ENCODE peak calls at places on chromosomes 2 and 18, in eight cellular contexts. I is COLO829; U is bronchial epithelial cell; T is epithelial cell of esophagus; D is CD8-positive, alpha-beta memory T cell; Q is neural crest cell; R is lower lobe of right lung; X is HCT116. E is an unnamed sample.

GRCh38 chr2:64454316-64455030 is 511 bp downstream of the LGALSL start:
- DNase-seq in I (peak), U (no peak), T (peak), D (peak), Q (peak), R (peak), X (no peak), E (peak)

GRCh38 chr2:147886136-147886535 is 41.3 kb downstream of the ACVR2A start:
- DNase-seq in I (no peak), U (no peak), T (no peak), D (no peak), Q (no peak), R (no peak), X (no peak), E (no peak)

GRCh38 chr18:44828080-44828479 is 147.4 kb downstream of the SETBP1 start:
- DNase-seq in I (no peak), U (peak), T (peak), D (no peak), Q (no peak), R (no peak), X (no peak), E (no peak)

GRCh38 chr18:58965930-58966662 is 101.4 kb downstream of the ZNF532 start:
- DNase-seq in I (no peak), U (no peak), T (no peak), D (no peak), Q (no peak), R (no peak), X (no peak), E (no peak)

GRCh38 chr2:5740073-5740472 is 47.9 kb downstream of the SOX11 start:
- DNase-seq in I (no peak), U (no peak), T (no peak), D (no peak), Q (no peak), R (no peak), X (no peak), E (no peak)

GRCh38 chr2:42903821-42904575 is 111.6 kb upstream of the HAAO start:
- DNase-seq in I (no peak), U (peak), T (peak), D (no peak), Q (no peak), R (no peak), X (no peak), E (no peak)

GRCh38 chr2:173230181-173230580 is 124.5 kb upstream of the CDCA7 start:
- DNase-seq in I (no peak), U (no peak), T (no peak), D (no peak), Q (no peak), R (no peak), X (no peak), E (no peak)

GRCh38 chr2:38184964-38185603 is 109.1 kb upstream of the CYP1B1 start:
- DNase-seq in I (no peak), U (peak), T (peak), D (no peak), Q (no peak), R (no peak), X (no peak), E (no peak)

GRCh38 chr2:217792611-217793527 is 209.9 kb downstream of the TNS1 start:
- DNase-seq in I (no peak), U (no peak), T (no peak), D (no peak), Q (no peak), R (no peak), X (no peak), E (no peak)

GRCh38 chr2:217802876-217803638 is 199.7 kb downstream of the TNS1 start:
- DNase-seq in I (no peak), U (no peak), T (no peak), D (no peak), Q (no peak), R (no peak), X (no peak), E (peak)

GRCh38 chr2:28036307-28036706 is 145.8 kb downstream of the BABAM2 start:
- DNase-seq in I (no peak), U (no peak), T (no peak), D (no peak), Q (no peak), R (no peak), X (no peak), E (no peak)

GRCh38 chr2:17878222-17879136 is at the start of gene KCNS3:
- DNase-seq in I (no peak), U (no peak), T (peak), D (no peak), Q (peak), R (peak), X (no peak), E (no peak)

GRCh38 chr18:68847219-68847860 is 49.5 kb downstream of the CCDC102B start:
- DNase-seq in I (no peak), U (peak), T (peak), D (peak), Q (no peak), R (no peak), X (peak), E (peak)

GRCh38 chr2:26921323-26921722 is 49.1 kb upstream of the MAPRE3 start:
- DNase-seq in I (no peak), U (no peak), T (no peak), D (no peak), Q (no peak), R (no peak), X (no peak), E (no peak)

GRCh38 chr18:79574938-79575525 is 104.6 kb upstream of the CTDP1 start:
- DNase-seq in I (no peak), U (no peak), T (no peak), D (peak), Q (no peak), R (peak), X (no peak), E (no peak)

GRCh38 chr2:217928324-217929293 is 74.2 kb downstream of the TNS1 start:
- DNase-seq in I (no peak), U (peak), T (no peak), D (no peak), Q (no peak), R (peak), X (no peak), E (no peak)

GRCh38 chr18:14969507-14969906 is 221.5 kb downstream of the ANKRD30B start:
- DNase-seq in I (no peak), U (no peak), T (no peak), D (no peak), Q (no peak), R (no peak), X (no peak), E (no peak)

GRCh38 chr18:50816767-50817166 is 3.0 kb downstream of the MRO start:
- DNase-seq in I (no peak), U (no peak), T (no peak), D (no peak), Q (no peak), R (no peak), X (no peak), E (no peak)

GRCh38 chr2:223954401-223954800 is 2.9 kb upstream of the MRPL44 start:
- DNase-seq in I (no peak), U (peak), T (peak), D (no peak), Q (no peak), R (no peak), X (no peak), E (no peak)

GRCh38 chr2:188306271-188306670 is 14.6 kb downstream of the GULP1 start:
- DNase-seq in I (no peak), U (no peak), T (no peak), D (no peak), Q (no peak), R (no peak), X (no peak), E (no peak)

GRCh38 chr2:120495586-120495985 is 149.7 kb downstream of the INHBB start:
- DNase-seq in I (no peak), U (no peak), T (no peak), D (no peak), Q (no peak), R (no peak), X (no peak), E (no peak)

GRCh38 chr2:45922577-45922988 is 271.1 kb downstream of the PRKCE start:
- DNase-seq in I (no peak), U (no peak), T (no peak), D (no peak), Q (no peak), R (no peak), X (no peak), E (no peak)

GRCh38 chr2:120060088-120060623 is 47.3 kb downstream of the EPB41L5 start:
- DNase-seq in I (no peak), U (no peak), T (no peak), D (no peak), Q (no peak), R (no peak), X (no peak), E (no peak)

GRCh38 chr2:227188292-227188691 is 23.9 kb downstream of the COL4A3 start:
- DNase-seq in I (no peak), U (peak), T (no peak), D (no peak), Q (no peak), R (no peak), X (no peak), E (no peak)

GRCh38 chr2:55047677-55048299 is 2.5 kb downstream of the RTN4 start:
- DNase-seq in I (no peak), U (peak), T (peak), D (no peak), Q (no peak), R (no peak), X (no peak), E (no peak)

GRCh38 chr18:10689231-10689953 is 163.6 kb downstream of the NAPG start:
- DNase-seq in I (no peak), U (no peak), T (no peak), D (no peak), Q (no peak), R (no peak), X (no peak), E (no peak)